ENCODE peak calls at places on chromosomes 6 and 20, in eight cellular contexts. Z is type B pancreatic cell, A is endothelial cell, S is brain microvascular endothelial cell, U is stomach, H is pancreas, Q is GM13976, P is cardiac fibroblast. I is an unnamed sample.

GRCh38 chr6:34852406-34853085 is 35.3 kb downstream of the TAF11 start:
- DNase-seq in Z (no peak), Q (no peak), A (no peak), H (no peak), S (no peak), U (no peak), P (no peak), I (no peak)

GRCh38 chr20:49799698-49800097 is 12.9 kb upstream of the SLC9A8 start:
- DNase-seq in H (no peak), A (no peak), Q (no peak), S (no peak), Z (no peak), U (no peak), P (no peak), I (no peak)

GRCh38 chr20:58720890-58721289 is 28.3 kb downstream of the NPEPL1 start:
- DNase-seq in A (no peak), U (no peak), Z (peak; percentile 39), H (no peak), S (no peak), Q (no peak), P (no peak), I (no peak)

GRCh38 chr6:47780510-47781356 is 1.1 kb upstream of the OPN5 start:
- DNase-seq in P (peak; percentile 83), S (peak; percentile 71), A (peak; percentile 22), H (no peak), Z (no peak), Q (peak; percentile 36), U (peak; percentile 30), I (no peak)

GRCh38 chr6:30732237-30732943 is 10.1 kb downstream of the FLOT1 start:
- DNase-seq in U (no peak), S (no peak), P (no peak), Q (no peak), Z (no peak), H (no peak), A (no peak), I (no peak)

GRCh38 chr6:96015791-96016776 is at the start of gene FUT9:
- DNase-seq in Z (peak; percentile 71), S (no peak), U (peak; percentile 78), H (peak; percentile 71), Q (no peak), A (peak; percentile 61), P (no peak), I (no peak)

GRCh38 chr6:135002229-135002844 is 52.3 kb downstream of the HBS1L start:
- DNase-seq in A (no peak), U (no peak), S (no peak), Q (no peak), P (peak; percentile 34), H (no peak), Z (no peak), I (no peak)

GRCh38 chr6:107108201-107108890 is 7.0 kb downstream of the BEND3 start:
- DNase-seq in S (peak; percentile 55), A (no peak), H (no peak), Q (no peak), Z (no peak), P (no peak), U (no peak), I (no peak)

GRCh38 chr6:117481926-117482239 is 591 bp upstream of the DCBLD1 start:
- DNase-seq in Q (no peak), Z (no peak), U (no peak), S (no peak), P (no peak), A (no peak), H (no peak), I (no peak)

GRCh38 chr20:47117789-47118188 is 223.1 kb downstream of the EYA2 start:
- DNase-seq in P (no peak), S (no peak), H (no peak), A (no peak), U (peak; percentile 41), Q (no peak), Z (no peak), I (no peak)

GRCh38 chr20:38726849-38727601 is 2.7 kb downstream of the SLC32A1 start:
- DNase-seq in U (no peak), P (no peak), Q (peak; percentile 81), H (no peak), Z (peak; percentile 76), S (no peak), A (peak; percentile 94), I (peak; percentile 50)

GRCh38 chr20:884983-885952 is 30.9 kb downstream of the ANGPT4 start:
- DNase-seq in U (no peak), Q (no peak), H (no peak), Z (no peak), S (peak; percentile 19), A (peak; percentile 76), P (peak; percentile 49), I (no peak)

GRCh38 chr20:11980263-11980662 is 62.6 kb downstream of the BTBD3 start:
- DNase-seq in Q (no peak), P (no peak), H (no peak), U (no peak), Z (no peak), A (no peak), S (no peak), I (no peak)
- TF ChIP-seq CTCF in Q (no peak), P (no peak), H (no peak), U (no peak), Z (no peak), A (no peak), S (peak; percentile 29), I (no peak)

DNA sequence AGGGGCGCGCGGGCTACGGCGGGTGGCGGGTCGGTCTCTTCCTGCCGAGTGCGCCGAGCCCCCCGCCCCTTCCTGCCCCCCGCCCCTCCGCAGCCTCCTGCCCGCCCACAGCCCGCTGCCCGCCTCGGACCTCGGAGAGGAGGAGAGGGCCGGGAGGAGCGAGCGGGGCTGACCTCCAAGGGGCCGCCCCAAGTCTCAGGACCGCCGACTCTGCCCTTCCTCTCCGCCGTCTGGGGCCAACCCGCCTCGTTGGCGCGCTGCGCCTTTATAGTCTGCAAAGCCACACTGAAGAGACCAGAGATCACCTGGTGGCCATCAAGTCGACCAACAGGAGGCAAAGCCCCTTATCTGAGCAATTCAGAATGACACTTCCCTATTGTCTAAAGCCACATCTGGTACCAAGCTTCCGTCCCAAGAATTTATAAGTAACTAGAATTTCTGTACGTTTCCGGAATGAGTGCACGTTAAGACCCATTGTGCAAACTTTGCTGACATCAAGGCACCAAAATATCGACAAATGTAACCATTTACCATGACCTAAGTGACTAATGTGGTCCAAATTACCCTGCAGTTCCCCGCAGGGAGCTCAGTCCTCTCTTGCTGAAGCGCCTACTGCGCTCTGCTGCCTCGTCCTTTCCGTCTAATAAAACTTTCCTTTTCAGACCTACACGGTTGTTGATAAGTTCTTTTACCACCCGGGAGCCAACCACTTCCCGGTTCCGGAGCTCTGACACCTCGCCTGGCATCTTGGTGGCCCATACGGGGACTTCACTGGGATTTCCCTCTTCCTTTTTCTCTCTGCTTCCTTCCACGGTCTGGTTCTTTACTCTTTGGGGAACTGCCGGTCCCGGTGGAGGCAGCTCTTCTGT is at the start of gene CPXM1:
- DNase-seq in U (no peak), Q (peak; percentile 62), Z (peak; percentile 83), H (no peak), A (peak; percentile 74), P (no peak), S (no peak), I (no peak)
- TF ChIP-seq CTCF in U (no peak), Q (no peak), Z (peak; percentile 62), H (no peak), A (peak; percentile 26), P (no peak), S (peak; percentile 22), I (no peak)

GRCh38 chr6:33417903-33418689 is at the start of gene CUTA:
- DNase-seq in Z (peak; percentile 98), A (peak; percentile 96), S (peak; percentile 100), P (peak; percentile 100), U (peak; percentile 99), Q (peak; percentile 93), H (peak; percentile 98), I (peak; percentile 99)

GRCh38 chr6:33420493-33421343 is 853 bp downstream of the SYNGAP1 start:
- DNase-seq in A (no peak), H (no peak), P (peak; percentile 19), Z (no peak), S (no peak), U (no peak), Q (no peak), I (no peak)

GRCh38 chr6:33417127-33417902 is 592 bp downstream of the CUTA start:
- DNase-seq in P (peak; percentile 74), Z (no peak), A (no peak), Q (no peak), S (peak; percentile 88), U (no peak), H (no peak), I (no peak)

GRCh38 chr6:33419580-33420492 is at the start of gene SYNGAP1:
- DNase-seq in H (no peak), S (peak; percentile 35), U (no peak), A (no peak), Q (no peak), P (peak; percentile 82), Z (no peak), I (peak; percentile 63)

DNA sequence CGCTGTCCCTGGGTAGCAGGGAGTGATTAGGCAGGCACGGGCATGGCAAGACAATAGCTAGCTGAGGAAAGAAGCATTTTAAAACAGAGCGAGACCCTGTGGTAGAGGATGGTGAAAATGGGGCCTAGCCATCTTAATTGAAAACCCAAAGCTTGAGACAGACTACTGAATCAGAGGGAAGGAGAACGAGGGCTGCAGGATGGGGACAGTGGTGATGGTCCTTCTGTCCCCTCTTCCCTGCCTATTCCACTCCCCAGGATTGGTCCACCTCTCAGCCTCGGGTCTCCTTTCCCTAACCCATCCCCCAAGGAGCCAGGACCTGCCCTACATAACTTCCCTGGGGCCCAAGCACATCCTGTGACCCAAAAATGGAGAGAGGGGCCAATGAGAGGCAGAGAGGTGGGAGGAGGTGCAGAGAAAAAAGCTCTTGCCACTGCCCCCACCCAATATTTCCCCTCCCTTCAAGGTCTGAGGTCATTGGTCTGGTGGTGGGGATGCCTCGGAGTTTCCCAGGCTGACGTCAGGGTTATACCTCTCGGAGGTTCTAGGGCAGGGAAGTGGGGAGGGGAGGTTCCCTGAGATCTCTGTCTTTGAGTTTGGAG is 884 bp upstream of the CUTA start:
- DNase-seq in U (no peak), S (peak; percentile 47), A (no peak), P (peak; percentile 41), Z (no peak), H (no peak), Q (no peak), I (no peak)
- TF ChIP-seq CTCF in U (no peak), S (no peak), A (no peak), P (no peak), Z (no peak), H (no peak), Q (no peak), I (no peak)

GRCh38 chr6:166861304-166861703 is 95.0 kb downstream of the RNASET2 start:
- DNase-seq in Q (no peak), Z (no peak), H (no peak), U (no peak), S (no peak), A (no peak), P (no peak), I (no peak)

GRCh38 chr6:166864333-166864732 is 92.0 kb downstream of the RNASET2 start:
- DNase-seq in S (no peak), Q (no peak), Z (no peak), U (no peak), P (no peak), A (no peak), H (no peak), I (no peak)

GRCh38 chr6:166861961-166862286 is 94.4 kb downstream of the RNASET2 start:
- DNase-seq in H (no peak), A (no peak), P (no peak), Z (no peak), S (no peak), U (no peak), Q (no peak), I (no peak)

GRCh38 chr6:166862287-166862977 is 93.9 kb downstream of the RNASET2 start:
- DNase-seq in S (no peak), Q (peak; percentile 78), H (peak; percentile 32), U (peak; percentile 44), A (peak; percentile 68), P (peak; percentile 6), Z (no peak), I (peak; percentile 23)

GRCh38 chr6:166862978-166863530 is 93.3 kb downstream of the RNASET2 start:
- DNase-seq in H (no peak), Z (no peak), A (no peak), S (no peak), Q (no peak), P (no peak), U (no peak), I (no peak)
- TF ChIP-seq CTCF in H (no peak), Z (no peak), A (no peak), S (no peak), Q (no peak), P (no peak), U (no peak), I (no peak)